ENCODE peak calls at places on chromosomes 16 and 17, in four cellular contexts. Y is GM23338, H is OCI-LY7, W is neuronal stem cell. U is an unnamed sample.

GRCh38 chr16:73185737-73186136 is 137.8 kb upstream of the ZFHX3 start:
- DNase-seq in Y (no peak), H (no peak), W (no peak), U (no peak)

GRCh38 chr17:75695141-75695829 is 26.0 kb upstream of the ITGB4 start:
- DNase-seq in Y (no peak), H (no peak), W (no peak), U (no peak)

GRCh38 chr17:51640108-51640622 is 379.8 kb downstream of the UTP18 start:
- DNase-seq in Y (peak), W (no peak), H (peak), U (peak)

GRCh38 chr17:3860939-3861338 is 14.9 kb upstream of the NCBP3 start:
- DNase-seq in H (no peak), W (no peak), Y (no peak), U (no peak)

GRCh38 chr17:8621585-8621984 is 8.9 kb downstream of the MYH10 start:
- DNase-seq in H (no peak), W (no peak), Y (no peak), U (no peak)

GRCh38 chr17:9427460-9428315 is 147.9 kb downstream of the STX8 start:
- DNase-seq in W (no peak), Y (no peak), H (no peak), U (no peak)

GRCh38 chr17:70521821-70522256 is 352.5 kb downstream of the KCNJ2 start:
- DNase-seq in W (no peak), H (no peak), Y (no peak), U (no peak)

GRCh38 chr16:57147381-57148191 is 38.3 kb downstream of the PSME3IP1 start:
- DNase-seq in H (peak), Y (peak), W (no peak), U (no peak)

GRCh38 chr17:35298639-35299038 is 55.8 kb downstream of the SLFN5 start:
- DNase-seq in W (no peak), H (no peak), Y (no peak), U (no peak)

GRCh38 chr16:20236890-20237289 is 90.4 kb downstream of the GP2 start:
- DNase-seq in H (no peak), W (no peak), Y (no peak), U (no peak)

GRCh38 chr17:43125967-43126910 is 1.1 kb upstream of the BRCA1 start:
- DNase-seq in H (no peak), Y (peak), W (no peak), U (no peak)

GRCh38 chr17:43132117-43132516 is 7.0 kb upstream of the BRCA1 start:
- DNase-seq in H (no peak), Y (no peak), W (no peak), U (no peak)

GRCh38 chr17:43129671-43130010 is 4.5 kb upstream of the BRCA1 start:
- DNase-seq in W (no peak), H (peak), Y (no peak), U (no peak)

GRCh38 chr17:43125133-43125966 is at the start of gene BRCA1:
- DNase-seq in W (peak), Y (peak), H (peak), U (peak)

GRCh38 chr17:43126911-43127290 is 1.7 kb upstream of the BRCA1 start:
- DNase-seq in Y (no peak), W (no peak), H (no peak), U (no peak)
- H3K4me2 ChIP-seq in Y (no peak), W (no peak), H (peak), U (peak)

GRCh38 chr17:39155654-39156053 is 4.2 kb upstream of the PLXDC1 start:
- DNase-seq in H (no peak), Y (no peak), W (no peak), U (no peak)

GRCh38 chr17:39153541-39154111 is 2.2 kb upstream of the PLXDC1 start:
- DNase-seq in H (peak), Y (peak), W (peak), U (peak)

GRCh38 chr17:39152134-39152884 is 872 bp upstream of the PLXDC1 start:
- DNase-seq in Y (no peak), H (no peak), W (peak), U (no peak)

GRCh38 chr17:39158623-39159022 is 7.2 kb upstream of the PLXDC1 start:
- DNase-seq in Y (no peak), H (no peak), W (no peak), U (no peak)

DNA sequence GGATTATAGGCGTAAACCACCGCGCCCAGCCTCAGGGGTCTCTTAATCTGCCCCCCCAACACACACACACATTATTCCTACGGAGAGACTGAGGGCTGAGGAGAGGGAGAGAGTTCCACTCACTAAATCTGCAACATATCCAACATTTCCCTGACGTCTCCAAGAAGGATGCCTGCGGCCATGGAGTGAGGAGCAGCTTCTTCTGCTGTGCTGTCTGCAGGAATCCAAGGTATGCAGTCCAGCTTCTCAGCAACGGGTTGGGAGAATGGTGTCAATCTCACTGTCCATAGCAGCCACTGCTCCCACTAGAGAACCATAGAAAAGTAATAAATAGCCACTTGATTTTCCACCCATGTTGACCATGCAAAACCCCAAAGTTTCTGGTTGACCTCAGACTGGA is 5.1 kb upstream of the PLXDC1 start:
- DNase-seq in H (no peak), W (no peak), Y (no peak), U (no peak)
- H3K4me2 ChIP-seq in H (no peak), W (no peak), Y (no peak), U (no peak)

GRCh38 chr16:31464348-31464769 is 5.1 kb downstream of the ARMC5 start:
- DNase-seq in W (no peak), Y (no peak), H (no peak), U (no peak)
- H3K4me2 ChIP-seq in W (no peak), Y (no peak), H (no peak), U (no peak)

GRCh38 chr17:63309021-63309420 is 137.1 kb downstream of the CYB561 start:
- DNase-seq in Y (no peak), H (no peak), W (no peak), U (no peak)
- H3K4me2 ChIP-seq in Y (no peak), H (no peak), W (no peak), U (no peak)

GRCh38 chr16:11350531-11351335 is 5.5 kb downstream of the RMI2 start:
- DNase-seq in H (no peak), W (no peak), Y (no peak), U (no peak)
- H3K4me2 ChIP-seq in H (peak), W (no peak), Y (no peak), U (no peak)

GRCh38 chr17:499836-500543 is 147.4 kb upstream of the RPH3AL start:
- DNase-seq in H (peak), Y (peak), W (no peak), U (peak)

GRCh38 chr17:493666-494065 is 141.1 kb upstream of the RPH3AL start:
- DNase-seq in Y (no peak), H (no peak), W (no peak), U (no peak)

GRCh38 chr17:494601-495195 is 142.1 kb upstream of the RPH3AL start:
- DNase-seq in W (no peak), Y (no peak), H (no peak), U (no peak)

GRCh38 chr17:497587-498034 is 145.0 kb upstream of the RPH3AL start:
- DNase-seq in H (no peak), Y (no peak), W (no peak), U (no peak)

GRCh38 chr17:496761-497586 is 144.4 kb upstream of the RPH3AL start:
- DNase-seq in H (no peak), W (no peak), Y (no peak), U (peak)
- H3K4me2 ChIP-seq in H (no peak), W (no peak), Y (no peak), U (no peak)

GRCh38 chr17:31467502-31468256 is 76.2 kb downstream of the RAB11FIP4 start:
- DNase-seq in Y (peak), H (no peak), W (no peak), U (no peak)
- H3K4me2 ChIP-seq in Y (peak), H (no peak), W (no peak), U (no peak)

GRCh38 chr17:68641276-68642117 is 40.3 kb upstream of the FAM20A start:
- DNase-seq in W (no peak), H (no peak), Y (no peak), U (no peak)
- H3K4me2 ChIP-seq in W (no peak), H (no peak), Y (no peak), U (no peak)

U was measured in DND-41.